ENCODE peak calls at places on chromosomes 5 and 9, in seven cellular contexts. One of them, this sample, is unnamed.

GRCh38 chr5:2750758-2751464 is 566 bp downstream of the IRX2 start:
- DNase-seq in midbrain: no peak
- DNase-seq in substantia nigra: no peak
- DNase-seq in amniotic stem cell: no peak
- DNase-seq in EH: peak
- DNase-seq in retinal pigment epithelial cell: no peak
- DNase-seq in GM12892: no peak
- DNase-seq in this sample: no peak

GRCh38 chr5:88452820-88453219 is 184.2 kb upstream of the TMEM161B start:
- DNase-seq in midbrain: no peak
- DNase-seq in substantia nigra: no peak
- DNase-seq in amniotic stem cell: no peak
- DNase-seq in EH: peak
- DNase-seq in retinal pigment epithelial cell: no peak
- DNase-seq in GM12892: no peak
- DNase-seq in this sample: no peak

GRCh38 chr5:56543431-56544385 is 271.6 kb upstream of the MAP3K1 start:
- DNase-seq in midbrain: no peak
- DNase-seq in substantia nigra: no peak
- DNase-seq in amniotic stem cell: no peak
- DNase-seq in EH: peak
- DNase-seq in retinal pigment epithelial cell: peak
- DNase-seq in GM12892: no peak
- DNase-seq in this sample: no peak

GRCh38 chr5:154405078-154405792 is 40.6 kb upstream of the SAP30L start:
- DNase-seq in midbrain: peak
- DNase-seq in substantia nigra: peak
- DNase-seq in amniotic stem cell: peak
- DNase-seq in EH: peak
- DNase-seq in retinal pigment epithelial cell: peak
- DNase-seq in GM12892: peak
- DNase-seq in this sample: peak

GRCh38 chr9:4301971-4302427 is 2.1 kb upstream of the GLIS3 start:
- DNase-seq in midbrain: peak
- DNase-seq in substantia nigra: no peak
- DNase-seq in amniotic stem cell: peak
- DNase-seq in EH: peak
- DNase-seq in retinal pigment epithelial cell: peak
- DNase-seq in GM12892: no peak
- DNase-seq in this sample: peak

GRCh38 chr5:172549708-172550095 is 91.4 kb upstream of the NEURL1B start:
- DNase-seq in midbrain: no peak
- DNase-seq in substantia nigra: no peak
- DNase-seq in amniotic stem cell: no peak
- DNase-seq in EH: no peak
- DNase-seq in retinal pigment epithelial cell: no peak
- DNase-seq in GM12892: no peak
- DNase-seq in this sample: no peak

GRCh38 chr9:129175825-129176633 is 2.0 kb downstream of the IER5L start:
- DNase-seq in midbrain: peak
- DNase-seq in substantia nigra: no peak
- DNase-seq in amniotic stem cell: peak
- DNase-seq in EH: peak
- DNase-seq in retinal pigment epithelial cell: no peak
- DNase-seq in GM12892: no peak
- DNase-seq in this sample: peak

GRCh38 chr5:179362355-179362754 is 17.1 kb upstream of the ADAMTS2 start:
- DNase-seq in midbrain: no peak
- DNase-seq in substantia nigra: no peak
- DNase-seq in amniotic stem cell: no peak
- DNase-seq in EH: no peak
- DNase-seq in retinal pigment epithelial cell: no peak
- DNase-seq in GM12892: no peak
- DNase-seq in this sample: no peak

GRCh38 chr9:6355728-6356127 is 27.6 kb downstream of the TPD52L3 start:
- DNase-seq in midbrain: no peak
- DNase-seq in substantia nigra: no peak
- DNase-seq in amniotic stem cell: no peak
- DNase-seq in EH: peak
- DNase-seq in retinal pigment epithelial cell: peak
- DNase-seq in GM12892: no peak
- DNase-seq in this sample: no peak

GRCh38 chr5:59693492-59693891 is 200.0 kb downstream of the PDE4D start:
- DNase-seq in midbrain: no peak
- DNase-seq in substantia nigra: no peak
- DNase-seq in amniotic stem cell: no peak
- DNase-seq in EH: no peak
- DNase-seq in retinal pigment epithelial cell: no peak
- DNase-seq in GM12892: no peak
- DNase-seq in this sample: no peak

GRCh38 chr5:20570486-20570885 is 582.5 kb upstream of the CDH18 start:
- DNase-seq in midbrain: no peak
- DNase-seq in substantia nigra: no peak
- DNase-seq in amniotic stem cell: no peak
- DNase-seq in EH: no peak
- DNase-seq in retinal pigment epithelial cell: no peak
- DNase-seq in GM12892: no peak
- DNase-seq in this sample: no peak

GRCh38 chr9:129685220-129685932 is 19.9 kb downstream of the PRRX2 start:
- DNase-seq in midbrain: no peak
- DNase-seq in substantia nigra: no peak
- DNase-seq in amniotic stem cell: peak
- DNase-seq in EH: peak
- DNase-seq in retinal pigment epithelial cell: peak
- DNase-seq in GM12892: no peak
- DNase-seq in this sample: no peak